ENCODE peak calls at places on chromosomes 2 and 18, in ten cellular contexts. One of them, this sample, is unnamed.

GRCh38 chr2:95269036-95269680 is 5.1 kb upstream of the PROM2 start:
- DNase-seq in lower lobe of right lung: peak
- DNase-seq in lung: peak
- DNase-seq in fibroblast of mammary gland: no peak
- DNase-seq in NB4: no peak
- DNase-seq in PC-3: no peak
- DNase-seq in cardiac fibroblast: no peak
- DNase-seq in hepatocyte: no peak
- DNase-seq in tibial artery: peak
- DNase-seq in fibroblast of pulmonary artery: no peak
- DNase-seq in this sample: no peak

GRCh38 chr18:62558015-62558663 is 35.3 kb downstream of the ZCCHC2 start:
- DNase-seq in fibroblast of pulmonary artery: no peak
- DNase-seq in lung: no peak
- DNase-seq in hepatocyte: no peak
- DNase-seq in fibroblast of mammary gland: no peak
- DNase-seq in cardiac fibroblast: no peak
- DNase-seq in NB4: no peak
- DNase-seq in tibial artery: no peak
- DNase-seq in lower lobe of right lung: no peak
- DNase-seq in PC-3: no peak
- DNase-seq in this sample: no peak

GRCh38 chr18:75203456-75204261 is 5.3 kb downstream of the PTGR3 start:
- DNase-seq in NB4: no peak
- DNase-seq in cardiac fibroblast: peak
- DNase-seq in tibial artery: no peak
- DNase-seq in fibroblast of mammary gland: no peak
- DNase-seq in PC-3: no peak
- DNase-seq in lung: no peak
- DNase-seq in lower lobe of right lung: no peak
- DNase-seq in fibroblast of pulmonary artery: no peak
- DNase-seq in hepatocyte: peak
- DNase-seq in this sample: no peak

GRCh38 chr2:241110607-241111442 is 8.7 kb upstream of the MTERF4 start:
- DNase-seq in PC-3: no peak
- DNase-seq in tibial artery: peak
- DNase-seq in fibroblast of mammary gland: no peak
- DNase-seq in NB4: no peak
- DNase-seq in fibroblast of pulmonary artery: no peak
- DNase-seq in lower lobe of right lung: no peak
- DNase-seq in lung: no peak
- DNase-seq in hepatocyte: no peak
- DNase-seq in cardiac fibroblast: no peak
- DNase-seq in this sample: no peak

GRCh38 chr2:191246820-191247380 is 1.7 kb downstream of the MYO1B start:
- DNase-seq in lung: no peak
- DNase-seq in PC-3: peak
- DNase-seq in NB4: no peak
- DNase-seq in hepatocyte: no peak
- DNase-seq in tibial artery: no peak
- DNase-seq in fibroblast of mammary gland: no peak
- DNase-seq in cardiac fibroblast: peak
- DNase-seq in fibroblast of pulmonary artery: peak
- DNase-seq in lower lobe of right lung: no peak
- DNase-seq in this sample: no peak

GRCh38 chr2:170369894-170370293 is 191.9 kb downstream of the MYO3B start:
- DNase-seq in PC-3: peak
- DNase-seq in lower lobe of right lung: no peak
- DNase-seq in fibroblast of mammary gland: peak
- DNase-seq in hepatocyte: peak
- DNase-seq in lung: no peak
- DNase-seq in tibial artery: no peak
- DNase-seq in NB4: peak
- DNase-seq in fibroblast of pulmonary artery: peak
- DNase-seq in cardiac fibroblast: peak
- DNase-seq in this sample: no peak

GRCh38 chr2:85353876-85354285 is 447 bp downstream of the RETSAT start:
- DNase-seq in fibroblast of pulmonary artery: peak
- DNase-seq in lung: peak
- DNase-seq in cardiac fibroblast: peak
- DNase-seq in hepatocyte: peak
- DNase-seq in tibial artery: no peak
- DNase-seq in PC-3: peak
- DNase-seq in lower lobe of right lung: peak
- DNase-seq in NB4: peak
- DNase-seq in fibroblast of mammary gland: peak
- DNase-seq in this sample: peak

GRCh38 chr2:157830696-157831570 is 45.2 kb downstream of the ACVR1 start:
- DNase-seq in PC-3: peak
- DNase-seq in cardiac fibroblast: peak
- DNase-seq in lower lobe of right lung: no peak
- DNase-seq in NB4: peak
- DNase-seq in fibroblast of pulmonary artery: peak
- DNase-seq in fibroblast of mammary gland: peak
- DNase-seq in lung: no peak
- DNase-seq in hepatocyte: peak
- DNase-seq in tibial artery: no peak
- DNase-seq in this sample: peak

GRCh38 chr2:30280596-30281434 is 49.5 kb downstream of the LBH start:
- DNase-seq in cardiac fibroblast: no peak
- DNase-seq in PC-3: no peak
- DNase-seq in NB4: no peak
- DNase-seq in hepatocyte: peak
- DNase-seq in tibial artery: no peak
- DNase-seq in lung: no peak
- DNase-seq in fibroblast of mammary gland: no peak
- DNase-seq in lower lobe of right lung: no peak
- DNase-seq in fibroblast of pulmonary artery: no peak
- DNase-seq in this sample: no peak

GRCh38 chr2:165086337-165086736 is 117.5 kb downstream of the SCN3A start:
- DNase-seq in lower lobe of right lung: no peak
- DNase-seq in fibroblast of pulmonary artery: no peak
- DNase-seq in cardiac fibroblast: no peak
- DNase-seq in tibial artery: no peak
- DNase-seq in fibroblast of mammary gland: no peak
- DNase-seq in hepatocyte: no peak
- DNase-seq in lung: no peak
- DNase-seq in NB4: no peak
- DNase-seq in PC-3: no peak
- DNase-seq in this sample: no peak

GRCh38 chr2:127957240-127957639 is 70.6 kb downstream of the SAP130 start:
- DNase-seq in fibroblast of mammary gland: no peak
- DNase-seq in fibroblast of pulmonary artery: no peak
- DNase-seq in cardiac fibroblast: no peak
- DNase-seq in PC-3: peak
- DNase-seq in hepatocyte: no peak
- DNase-seq in NB4: no peak
- DNase-seq in lung: no peak
- DNase-seq in lower lobe of right lung: no peak
- DNase-seq in tibial artery: no peak
- DNase-seq in this sample: no peak

GRCh38 chr2:229409751-229410181 is 138.7 kb upstream of the PID1 start:
- DNase-seq in fibroblast of pulmonary artery: no peak
- DNase-seq in tibial artery: no peak
- DNase-seq in hepatocyte: no peak
- DNase-seq in NB4: no peak
- DNase-seq in PC-3: peak
- DNase-seq in fibroblast of mammary gland: peak
- DNase-seq in cardiac fibroblast: no peak
- DNase-seq in lower lobe of right lung: no peak
- DNase-seq in lung: no peak
- DNase-seq in this sample: no peak
- TF ChIP-seq CTCF in fibroblast of pulmonary artery: no peak
- TF ChIP-seq CTCF in tibial artery: no peak
- TF ChIP-seq CTCF in hepatocyte: no peak
- TF ChIP-seq CTCF in NB4: no peak
- TF ChIP-seq CTCF in PC-3: no peak
- TF ChIP-seq CTCF in fibroblast of mammary gland: no peak
- TF ChIP-seq CTCF in cardiac fibroblast: no peak
- TF ChIP-seq CTCF in lower lobe of right lung: no peak
- TF ChIP-seq CTCF in lung: no peak
- TF ChIP-seq CTCF in this sample: no peak

DNA sequence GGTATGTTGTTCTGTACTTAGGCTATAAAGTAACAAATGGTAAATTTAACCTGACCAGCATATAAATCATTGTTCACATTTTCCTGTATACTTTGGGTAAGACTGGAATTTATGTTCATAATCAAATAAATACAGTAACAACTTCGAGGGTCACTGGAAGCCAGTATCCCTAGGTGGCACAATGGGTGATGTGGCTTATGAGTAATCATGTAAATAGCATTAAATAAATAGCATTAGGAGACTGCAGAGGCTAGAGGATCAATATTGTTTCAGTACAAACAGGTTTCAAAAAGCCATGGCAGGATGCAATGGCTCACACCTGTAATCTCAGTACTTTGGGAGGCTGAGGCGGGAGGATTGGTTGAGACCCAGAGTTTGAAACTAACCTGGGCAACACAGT is 690.6 kb downstream of the SLC4A3 start:
- DNase-seq in lower lobe of right lung: no peak
- DNase-seq in tibial artery: no peak
- DNase-seq in lung: no peak
- DNase-seq in PC-3: peak
- DNase-seq in NB4: no peak
- DNase-seq in cardiac fibroblast: no peak
- DNase-seq in fibroblast of pulmonary artery: no peak
- DNase-seq in fibroblast of mammary gland: no peak
- DNase-seq in hepatocyte: no peak
- DNase-seq in this sample: no peak
- H3K4me3 ChIP-seq in lower lobe of right lung: no peak
- H3K4me3 ChIP-seq in tibial artery: no peak
- H3K4me3 ChIP-seq in lung: no peak
- H3K4me3 ChIP-seq in PC-3: no peak
- H3K4me3 ChIP-seq in NB4: no peak
- H3K4me3 ChIP-seq in cardiac fibroblast: no peak
- H3K4me3 ChIP-seq in fibroblast of pulmonary artery: no peak
- H3K4me3 ChIP-seq in fibroblast of mammary gland: no peak
- H3K4me3 ChIP-seq in hepatocyte: no peak
- H3K4me3 ChIP-seq in this sample: no peak

GRCh38 chr2:136658201-136658600 is 107.1 kb upstream of the THSD7B start:
- DNase-seq in PC-3: no peak
- DNase-seq in fibroblast of pulmonary artery: no peak
- DNase-seq in cardiac fibroblast: no peak
- DNase-seq in tibial artery: no peak
- DNase-seq in lung: no peak
- DNase-seq in lower lobe of right lung: no peak
- DNase-seq in NB4: no peak
- DNase-seq in fibroblast of mammary gland: no peak
- DNase-seq in hepatocyte: no peak
- DNase-seq in this sample: no peak
- TF ChIP-seq CTCF in PC-3: no peak
- TF ChIP-seq CTCF in fibroblast of pulmonary artery: no peak
- TF ChIP-seq CTCF in cardiac fibroblast: no peak
- TF ChIP-seq CTCF in tibial artery: no peak
- TF ChIP-seq CTCF in lung: no peak
- TF ChIP-seq CTCF in lower lobe of right lung: no peak
- TF ChIP-seq CTCF in NB4: no peak
- TF ChIP-seq CTCF in fibroblast of mammary gland: no peak
- TF ChIP-seq CTCF in hepatocyte: no peak
- TF ChIP-seq CTCF in this sample: no peak

GRCh38 chr18:69897397-69898108 is 50.1 kb downstream of the CD226 start:
- DNase-seq in fibroblast of mammary gland: no peak
- DNase-seq in tibial artery: no peak
- DNase-seq in lung: no peak
- DNase-seq in NB4: peak
- DNase-seq in hepatocyte: no peak
- DNase-seq in PC-3: no peak
- DNase-seq in lower lobe of right lung: no peak
- DNase-seq in cardiac fibroblast: no peak
- DNase-seq in fibroblast of pulmonary artery: no peak
- DNase-seq in this sample: no peak
- H3K4me3 ChIP-seq in fibroblast of mammary gland: no peak
- H3K4me3 ChIP-seq in tibial artery: no peak
- H3K4me3 ChIP-seq in lung: no peak
- H3K4me3 ChIP-seq in NB4: peak
- H3K4me3 ChIP-seq in hepatocyte: no peak
- H3K4me3 ChIP-seq in PC-3: no peak
- H3K4me3 ChIP-seq in lower lobe of right lung: no peak
- H3K4me3 ChIP-seq in cardiac fibroblast: no peak
- H3K4me3 ChIP-seq in fibroblast of pulmonary artery: no peak
- H3K4me3 ChIP-seq in this sample: no peak

DNA sequence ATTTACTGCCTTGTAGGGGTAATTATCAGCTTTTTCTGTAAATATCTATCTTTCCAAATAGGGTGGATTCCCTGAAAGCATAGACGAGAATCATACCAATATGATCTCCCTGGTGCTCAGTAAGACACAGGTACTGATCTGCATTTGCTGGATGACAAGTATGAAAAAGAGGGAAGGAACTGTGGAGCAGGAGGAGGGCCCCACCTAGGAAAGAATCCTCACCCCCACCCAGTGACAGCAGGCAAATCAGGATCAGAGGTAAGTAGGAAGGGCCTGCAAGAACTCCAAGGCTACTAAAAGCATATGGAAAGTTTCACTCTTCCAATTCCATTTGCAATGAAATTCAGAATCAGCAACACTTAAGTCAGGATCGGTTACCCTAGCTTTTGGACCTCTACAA is 42.3 kb downstream of the METTL8 start:
- DNase-seq in PC-3: peak
- DNase-seq in fibroblast of pulmonary artery: no peak
- DNase-seq in NB4: no peak
- DNase-seq in cardiac fibroblast: no peak
- DNase-seq in lower lobe of right lung: no peak
- DNase-seq in fibroblast of mammary gland: no peak
- DNase-seq in lung: no peak
- DNase-seq in hepatocyte: no peak
- DNase-seq in tibial artery: no peak
- DNase-seq in this sample: no peak
- TF ChIP-seq CTCF in PC-3: no peak
- TF ChIP-seq CTCF in fibroblast of pulmonary artery: no peak
- TF ChIP-seq CTCF in NB4: no peak
- TF ChIP-seq CTCF in cardiac fibroblast: no peak
- TF ChIP-seq CTCF in lower lobe of right lung: no peak
- TF ChIP-seq CTCF in fibroblast of mammary gland: no peak
- TF ChIP-seq CTCF in lung: no peak
- TF ChIP-seq CTCF in hepatocyte: no peak
- TF ChIP-seq CTCF in tibial artery: no peak
- TF ChIP-seq CTCF in this sample: no peak

GRCh38 chr2:73830871-73831401 is 2.2 kb downstream of the STAMBP start:
- DNase-seq in fibroblast of pulmonary artery: peak
- DNase-seq in hepatocyte: no peak
- DNase-seq in PC-3: peak
- DNase-seq in tibial artery: no peak
- DNase-seq in lung: no peak
- DNase-seq in cardiac fibroblast: peak
- DNase-seq in NB4: peak
- DNase-seq in lower lobe of right lung: no peak
- DNase-seq in fibroblast of mammary gland: peak
- DNase-seq in this sample: peak
- H3K4me3 ChIP-seq in fibroblast of pulmonary artery: no peak
- H3K4me3 ChIP-seq in hepatocyte: no peak
- H3K4me3 ChIP-seq in PC-3: no peak
- H3K4me3 ChIP-seq in tibial artery: no peak
- H3K4me3 ChIP-seq in lung: no peak
- H3K4me3 ChIP-seq in cardiac fibroblast: no peak
- H3K4me3 ChIP-seq in NB4: no peak
- H3K4me3 ChIP-seq in lower lobe of right lung: no peak
- H3K4me3 ChIP-seq in fibroblast of mammary gland: no peak
- H3K4me3 ChIP-seq in this sample: no peak

GRCh38 chr2:64323192-64323591 is 130.8 kb upstream of the LGALSL start:
- DNase-seq in fibroblast of pulmonary artery: no peak
- DNase-seq in lung: no peak
- DNase-seq in cardiac fibroblast: no peak
- DNase-seq in NB4: no peak
- DNase-seq in hepatocyte: no peak
- DNase-seq in tibial artery: no peak
- DNase-seq in PC-3: no peak
- DNase-seq in lower lobe of right lung: no peak
- DNase-seq in fibroblast of mammary gland: no peak
- DNase-seq in this sample: no peak
- TF ChIP-seq CTCF in fibroblast of pulmonary artery: no peak
- TF ChIP-seq CTCF in lung: no peak
- TF ChIP-seq CTCF in cardiac fibroblast: no peak
- TF ChIP-seq CTCF in NB4: no peak
- TF ChIP-seq CTCF in hepatocyte: no peak
- TF ChIP-seq CTCF in tibial artery: no peak
- TF ChIP-seq CTCF in PC-3: no peak
- TF ChIP-seq CTCF in lower lobe of right lung: no peak
- TF ChIP-seq CTCF in fibroblast of mammary gland: no peak
- TF ChIP-seq CTCF in this sample: no peak